ENCODE peak calls at places on chromosomes 2 and 18, in five cellular contexts. Q is uterus, Z is amniotic stem cell, H is glutamatergic neuron, P is posterior cingulate gyrus. S is an unnamed sample.

GRCh38 chr18:32057624-32058165 is 34.0 kb upstream of the RNF138 start:
- DNase-seq in Q (no peak), Z (no peak), H (no peak), P (no peak), S (peak)

GRCh38 chr2:64711260-64711659 is 57.5 kb upstream of the SERTAD2 start:
- DNase-seq in Q (no peak), Z (no peak), H (no peak), P (no peak), S (no peak)

GRCh38 chr2:175140332-175140731 is 27.7 kb downstream of the ATF2 start:
- DNase-seq in Q (no peak), Z (no peak), H (no peak), P (no peak), S (no peak)

GRCh38 chr18:47791461-47791860 is 139.0 kb downstream of the SMAD2 start:
- DNase-seq in Q (no peak), Z (no peak), H (no peak), P (no peak), S (no peak)

GRCh38 chr2:95272781-95273180 is 1.5 kb upstream of the PROM2 start:
- DNase-seq in Q (no peak), Z (no peak), H (no peak), P (no peak), S (no peak)

GRCh38 chr2:28583899-28584553 is 88.2 kb downstream of the PLB1 start:
- DNase-seq in Q (peak), Z (peak), H (no peak), P (peak), S (peak)

GRCh38 chr2:42846026-42846425 is 53.6 kb upstream of the HAAO start:
- DNase-seq in Q (peak), Z (no peak), H (no peak), P (no peak), S (no peak)

GRCh38 chr2:46344696-46345095 is 47.5 kb downstream of the EPAS1 start:
- DNase-seq in Q (no peak), Z (no peak), H (no peak), P (no peak), S (no peak)

GRCh38 chr2:238120463-238121298 is 17.8 kb upstream of the KLHL30 start:
- DNase-seq in Q (no peak), Z (no peak), H (peak), P (no peak), S (no peak)

GRCh38 chr2:120319135-120319534 is 26.8 kb upstream of the INHBB start:
- DNase-seq in Q (no peak), Z (no peak), H (peak), P (no peak), S (no peak)

GRCh38 chr2:217793566-217794132 is 209.1 kb downstream of the TNS1 start:
- DNase-seq in Q (no peak), Z (no peak), H (no peak), P (no peak), S (no peak)

GRCh38 chr18:76958692-76959341 is 136.5 kb downstream of the ZNF236 start:
- DNase-seq in Q (no peak), Z (no peak), H (no peak), P (no peak), S (no peak)

GRCh38 chr2:163528640-163529217 is 207.1 kb downstream of the FIGN start:
- DNase-seq in Q (no peak), Z (no peak), H (no peak), P (no peak), S (no peak)

GRCh38 chr2:172674034-172674967 is 61.3 kb upstream of the RAPGEF4 start:
- DNase-seq in Q (no peak), Z (no peak), H (peak), P (no peak), S (peak)

GRCh38 chr18:30970201-30970816 is 72.2 kb downstream of the DSC3 start:
- DNase-seq in Q (no peak), Z (no peak), H (no peak), P (no peak), S (peak)

GRCh38 chr2:22879009-22879863 is 505.7 kb upstream of the KLHL29 start:
- DNase-seq in Q (no peak), Z (no peak), H (no peak), P (no peak), S (no peak)

GRCh38 chr2:31286230-31286629 is 52.3 kb downstream of the EHD3 start:
- DNase-seq in Q (no peak), Z (no peak), H (no peak), P (no peak), S (no peak)